ENCODE peak calls at places on chromosomes 16 and 17, in eight cellular contexts. O is CD8-positive, alpha-beta memory T cell; P is fibroblast of mammary gland; W is naive thymus-derived CD4-positive, alpha-beta T cell; I is activated CD8-positive, alpha-beta memory T cell treated with anti-CD3 and anti-CD28 coated beads, Interleukin-2, amount 50 U/mL, for 48 hours; A is NCI-H748 treated with DMSO at 0.1 percent for 48 hours; F is heart right ventricle; T is AG20443. Y is an unnamed sample.

GRCh38 chr16:46920402-46921068 is 36.4 kb downstream of the GPT2 start:
- DNase-seq in O (no peak), P (no peak), W (no peak), I (no peak), A (no peak), F (no peak), T (no peak), Y (no peak)

GRCh38 chr17:49516190-49516589 is 21.1 kb downstream of the NGFR start:
- DNase-seq in O (no peak), P (peak), W (no peak), I (no peak), A (no peak), F (no peak), T (no peak), Y (peak)

GRCh38 chr17:8753976-8754440 is 4.3 kb downstream of the SPDYE4 start:
- DNase-seq in O (no peak), P (peak), W (no peak), I (no peak), A (peak), F (no peak), T (peak), Y (peak)

GRCh38 chr17:59746849-59747445 is 39.5 kb downstream of the VMP1 start:
- DNase-seq in O (no peak), P (peak), W (peak), I (no peak), A (peak), F (no peak), T (peak), Y (peak)

GRCh38 chr17:31807846-31808245 is 51.2 kb downstream of the COPRS start:
- DNase-seq in O (no peak), P (peak), W (no peak), I (no peak), A (no peak), F (no peak), T (peak), Y (no peak)

GRCh38 chr17:56085576-56086267 is 67.6 kb upstream of the ANKFN1 start:
- DNase-seq in O (no peak), P (peak), W (no peak), I (no peak), A (no peak), F (no peak), T (no peak), Y (no peak)

GRCh38 chr17:60538726-60539125 is 12.7 kb upstream of the APPBP2 start:
- DNase-seq in O (no peak), P (peak), W (no peak), I (no peak), A (no peak), F (no peak), T (no peak), Y (no peak)

GRCh38 chr16:89565256-89565505 is 4.7 kb downstream of the RPL13 start:
- DNase-seq in O (no peak), P (no peak), W (peak), I (no peak), A (no peak), F (no peak), T (no peak), Y (no peak)

GRCh38 chr16:65377131-65377649 is 255.3 kb upstream of the CDH11 start:
- DNase-seq in O (no peak), P (peak), W (no peak), I (no peak), A (no peak), F (no peak), T (no peak), Y (no peak)

GRCh38 chr17:45221081-45221996 is at the start of gene FMNL1:
- DNase-seq in O (peak), P (no peak), W (peak), I (peak), A (no peak), F (peak), T (peak), Y (no peak)

GRCh38 chr16:87669672-87670071 is 67.4 kb downstream of the JPH3 start:
- DNase-seq in O (no peak), P (no peak), W (no peak), I (no peak), A (no peak), F (no peak), T (no peak), Y (no peak)

GRCh38 chr16:79301036-79301435 is 299.5 kb downstream of the MAF start:
- DNase-seq in O (no peak), P (no peak), W (no peak), I (no peak), A (no peak), F (no peak), T (no peak), Y (no peak)

GRCh38 chr17:65552214-65552613 is 9.2 kb downstream of the AXIN2 start:
- DNase-seq in O (no peak), P (no peak), W (no peak), I (no peak), A (no peak), F (no peak), T (no peak), Y (no peak)

GRCh38 chr17:39461911-39462641 is 790 bp downstream of the CDK12 start:
- DNase-seq in O (no peak), P (peak), W (no peak), I (no peak), A (no peak), F (no peak), T (peak), Y (peak)

GRCh38 chr17:58328195-58329034 is at the start of gene TSPOAP1:
- DNase-seq in O (peak), P (no peak), W (peak), I (peak), A (no peak), F (no peak), T (no peak), Y (no peak)

GRCh38 chr17:73641779-73642580 is 2.3 kb downstream of the SDK2 start:
- DNase-seq in O (no peak), P (no peak), W (no peak), I (no peak), A (peak), F (no peak), T (no peak), Y (no peak)

GRCh38 chr17:27526603-27527002 is 70.4 kb downstream of the KSR1 start:
- DNase-seq in O (no peak), P (peak), W (no peak), I (no peak), A (no peak), F (peak), T (peak), Y (peak)

GRCh38 chr16:54933281-54934150 is 2.9 kb downstream of the IRX5 start:
- DNase-seq in O (no peak), P (no peak), W (no peak), I (peak), A (no peak), F (no peak), T (no peak), Y (no peak)

Y was measured in iris pigment epithelial cell.